ENCODE peak calls at places on chromosome 7, in five cellular contexts. Z, B, K, N and C are unnamed samples.

GRCh38 chr7:11623093-11623678 is 208.8 kb downstream of the THSD7A start:
- DNase-seq in Z (peak; percentile 11), B (no peak), K (no peak), N (no peak), C (no peak)

GRCh38 chr7:16962986-16963385 is 81.2 kb upstream of the AGR3 start:
- DNase-seq in Z (no peak), B (no peak), K (no peak), N (no peak), C (no peak)

GRCh38 chr7:135924302-135924701 is 52.9 kb downstream of the MTPN start:
- DNase-seq in Z (no peak), B (no peak), K (no peak), N (no peak), C (no peak)

GRCh38 chr7:74453321-74454011 is at the start of gene GTF2IRD1:
- DNase-seq in Z (peak; percentile 62), B (no peak), K (peak; percentile 65), N (no peak), C (peak; percentile 87)

GRCh38 chr7:64877714-64878610 is 25.1 kb upstream of the ZNF273 start:
- DNase-seq in Z (no peak), B (no peak), K (no peak), N (no peak), C (peak; percentile 54)

GRCh38 chr7:65239707-65240352 is 133.8 kb upstream of the ZNF92 start:
- DNase-seq in Z (no peak), B (no peak), K (no peak), N (no peak), C (no peak)

GRCh38 chr7:112411186-112411795 is 39.0 kb upstream of the IFRD1 start:
- DNase-seq in Z (peak; percentile 49), B (no peak), K (peak; percentile 20), N (no peak), C (no peak)

GRCh38 chr7:80593869-80594587 is 44.4 kb upstream of the CD36 start:
- DNase-seq in Z (no peak), B (no peak), K (no peak), N (no peak), C (no peak)

GRCh38 chr7:77570330-77571011 is 33.4 kb downstream of the PTPN12 start:
- DNase-seq in Z (peak; percentile 50), B (no peak), K (peak; percentile 76), N (peak; percentile 53), C (no peak)

GRCh38 chr7:78175744-78176143 is 377.2 kb downstream of the PHTF2 start:
- DNase-seq in Z (no peak), B (no peak), K (no peak), N (no peak), C (no peak)

GRCh38 chr7:2309889-2310331 is 4.3 kb downstream of the SNX8 start:
- DNase-seq in Z (peak; percentile 49), B (no peak), K (peak; percentile 62), N (peak; percentile 92), C (no peak)